ENCODE peak calls at places on chromosomes 7 and 10, in four cellular contexts. C is cerebellum, P is tibial artery, B is NCI-H2081. I is an unnamed sample.

GRCh38 chr7:5677538-5678294 is 103.7 kb downstream of the RNF216 start:
- DNase-seq in C (peak), P (peak), B (peak), I (no peak)

GRCh38 chr7:19215421-19215820 is 70.2 kb upstream of the FERD3L start:
- DNase-seq in C (no peak), P (no peak), B (no peak), I (no peak)

GRCh38 chr7:22563621-22564241 is 63.7 kb upstream of the STEAP1B start:
- DNase-seq in C (no peak), P (no peak), B (peak), I (no peak)

GRCh38 chr10:6833458-6834011 is 253.5 kb upstream of the PRKCQ start:
- DNase-seq in C (no peak), P (no peak), B (no peak), I (no peak)

GRCh38 chr7:140304071-140304799 is 94.1 kb downstream of the SLC37A3 start:
- DNase-seq in C (no peak), P (no peak), B (no peak), I (no peak)

GRCh38 chr10:14779053-14779649 is 4.5 kb upstream of the FAM107B start:
- DNase-seq in C (no peak), P (no peak), B (no peak), I (no peak)

GRCh38 chr10:113524539-113525490 is 28.0 kb upstream of the HABP2 start:
- DNase-seq in C (no peak), P (no peak), B (no peak), I (no peak)

GRCh38 chr7:47303695-47304453 is 278.0 kb downstream of the TNS3 start:
- DNase-seq in C (no peak), P (no peak), B (no peak), I (no peak)

GRCh38 chr7:151829707-151830106 is 47.2 kb downstream of the PRKAG2 start:
- DNase-seq in C (no peak), P (no peak), B (no peak), I (no peak)

GRCh38 chr7:90530263-90530662 is 60.8 kb downstream of the PTTG1IP2 start:
- DNase-seq in C (no peak), P (no peak), B (no peak), I (no peak)

GRCh38 chr7:12281026-12281425 is 69.9 kb downstream of the TMEM106B start:
- DNase-seq in C (no peak), P (no peak), B (no peak), I (no peak)

GRCh38 chr10:103859161-103860141 is 4.1 kb upstream of the SH3PXD2A start:
- DNase-seq in C (peak), P (no peak), B (peak), I (no peak)

GRCh38 chr7:75840029-75840428 is 26.4 kb upstream of the CCL24 start:
- DNase-seq in C (no peak), P (no peak), B (no peak), I (no peak)

GRCh38 chr10:122541541-122542002 is 19.0 kb upstream of the DMBT1 start:
- DNase-seq in C (no peak), P (no peak), B (no peak), I (no peak)

I was measured in GM18507.